ENCODE peak calls at places on chromosomes 12 and 14, in six cellular contexts. N is HEK293T, G is A549, K is IMR-90, Q is HepG2, J is GM12878. M is an unnamed sample.

GRCh38 chr14:59688224-59689170 is 111.9 kb upstream of the CCDC175 start:
- DNase-seq in N (peak; percentile 61), G (peak; percentile 52), K (peak; percentile 53), Q (peak; percentile 20), J (no peak), M (peak; percentile 11)

GRCh38 chr14:65230287-65230728 is 128.0 kb upstream of the MAX start:
- DNase-seq in N (no peak), G (peak; percentile 37), K (no peak), Q (peak; percentile 96), J (no peak), M (peak; percentile 18)

GRCh38 chr12:122174155-122174845 is at the start of gene IL31:
- DNase-seq in N (no peak), G (no peak), K (no peak), Q (no peak), J (no peak), M (no peak)

GRCh38 chr12:46371718-46372130 is 849 bp downstream of the SLC38A2 start:
- DNase-seq in N (peak; percentile 42), G (peak; percentile 82), K (peak; percentile 44), Q (no peak), J (no peak), M (peak; percentile 62)

GRCh38 chr12:96197503-96198272 is 3.5 kb downstream of the ELK3 start:
- DNase-seq in N (no peak), G (peak; percentile 86), K (peak; percentile 97), Q (no peak), J (no peak), M (no peak)

GRCh38 chr12:122874081-122874480 is 21.8 kb downstream of the VPS37B start:
- DNase-seq in N (no peak), G (no peak), K (no peak), Q (no peak), J (no peak), M (no peak)

GRCh38 chr14:54251356-54251755 is 145.5 kb upstream of the CDKN3 start:
- DNase-seq in N (no peak), G (no peak), K (no peak), Q (no peak), J (no peak), M (no peak)

GRCh38 chr14:64423987-64424386 is 35.8 kb downstream of the MTHFD1 start:
- DNase-seq in N (no peak), G (no peak), K (peak; percentile 61), Q (no peak), J (no peak), M (no peak)

GRCh38 chr12:29552324-29552927 is 54.9 kb upstream of the OVCH1 start:
- DNase-seq in N (peak; percentile 69), G (peak; percentile 43), K (peak; percentile 61), Q (peak; percentile 25), J (no peak), M (peak; percentile 62)

GRCh38 chr14:103416916-103417315 is 31.7 kb downstream of the MARK3 start:
- DNase-seq in N (no peak), G (no peak), K (no peak), Q (no peak), J (no peak), M (no peak)

GRCh38 chr14:102928412-102929348 is 6.2 kb downstream of the AMN start:
- DNase-seq in N (no peak), G (no peak), K (peak; percentile 5), Q (no peak), J (no peak), M (no peak)

GRCh38 chr12:123034865-123035264 is 54.4 kb downstream of the ARL6IP4 start:
- DNase-seq in N (peak; percentile 47), G (peak; percentile 48), K (peak; percentile 82), Q (no peak), J (no peak), M (no peak)

GRCh38 chr12:10543499-10543898 is 37.8 kb downstream of the EIF2S3B start:
- DNase-seq in N (no peak), G (no peak), K (no peak), Q (no peak), J (peak; percentile 49), M (no peak)

GRCh38 chr12:117980621-117981020 is 11.8 kb upstream of the KSR2 start:
- DNase-seq in N (no peak), G (no peak), K (no peak), Q (no peak), J (no peak), M (no peak)

GRCh38 chr12:92505373-92506340 is 197.1 kb upstream of the PLEKHG7 start:
- DNase-seq in N (no peak), G (no peak), K (peak; percentile 50), Q (no peak), J (peak; percentile 86), M (peak; percentile 11)

GRCh38 chr12:77686760-77687159 is 143.9 kb upstream of the NAV3 start:
- DNase-seq in N (no peak), G (no peak), K (peak; percentile 34), Q (no peak), J (no peak), M (no peak)

GRCh38 chr12:52369809-52370208 is 2.5 kb upstream of the KRT85 start:
- DNase-seq in N (no peak), G (no peak), K (no peak), Q (no peak), J (no peak), M (no peak)

GRCh38 chr12:32586390-32586789 is 92.7 kb upstream of the DNM1L start:
- DNase-seq in N (no peak), G (no peak), K (peak; percentile 54), Q (no peak), J (no peak), M (no peak)

GRCh38 chr14:100524233-100524932 is 62.8 kb downstream of the BEGAIN start:
- DNase-seq in N (no peak), G (no peak), K (no peak), Q (no peak), J (no peak), M (no peak)

GRCh38 chr14:100524933-100525243 is 62.3 kb downstream of the BEGAIN start:
- DNase-seq in N (no peak), G (peak; percentile 46), K (peak; percentile 15), Q (no peak), J (no peak), M (peak; percentile 72)

GRCh38 chr14:100523131-100523530 is 64.1 kb downstream of the BEGAIN start:
- DNase-seq in N (no peak), G (no peak), K (no peak), Q (no peak), J (no peak), M (no peak)

GRCh38 chr14:100523536-100524025 is 63.6 kb downstream of the BEGAIN start:
- DNase-seq in N (no peak), G (no peak), K (no peak), Q (no peak), J (no peak), M (no peak)

DNA sequence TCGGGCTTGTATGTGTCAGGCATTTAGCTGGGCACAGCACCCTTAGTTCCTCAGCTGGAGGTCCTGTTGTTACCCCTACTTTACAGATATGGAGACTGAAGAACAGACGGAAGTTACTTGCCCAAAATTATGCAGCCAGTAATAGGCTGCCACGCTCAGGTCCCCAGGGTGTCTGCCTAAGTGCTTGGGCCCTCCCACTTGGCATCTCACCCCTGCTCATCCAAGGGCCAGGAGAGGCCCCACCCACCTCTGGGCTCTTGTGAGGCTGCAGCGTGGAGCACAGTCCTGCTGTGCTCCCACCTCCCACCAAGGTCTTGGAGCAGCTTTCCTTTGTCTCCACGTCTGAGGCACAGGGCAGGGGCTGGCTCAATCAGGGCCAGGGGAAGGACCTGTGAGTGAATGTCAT is 64.6 kb downstream of the BEGAIN start:
- DNase-seq in N (no peak), G (no peak), K (no peak), Q (no peak), J (no peak), M (no peak)
- TF ChIP-seq BHLHE40 in N (no peak), G (no peak), K (no peak), Q (no peak), J (no peak), M (no peak)

GRCh38 chr12:124972211-124972610 is 16.7 kb downstream of the DHX37 start:
- DNase-seq in N (no peak), G (no peak), K (no peak), Q (no peak), J (no peak), M (no peak)
- TF ChIP-seq BHLHE40 in N (no peak), G (no peak), K (no peak), Q (no peak), J (no peak), M (no peak)

GRCh38 chr14:74364271-74364880 is 16.1 kb downstream of the VRTN start:
- DNase-seq in N (no peak), G (no peak), K (no peak), Q (no peak), J (no peak), M (no peak)
- TF ChIP-seq BHLHE40 in N (no peak), G (no peak), K (no peak), Q (no peak), J (no peak), M (no peak)

GRCh38 chr14:95895720-95896119 is 19.1 kb downstream of the TUNAR start:
- DNase-seq in N (peak; percentile 57), G (peak; percentile 48), K (no peak), Q (peak; percentile 18), J (no peak), M (peak; percentile 36)
- TF ChIP-seq BHLHE40 in N (no peak), G (no peak), K (no peak), Q (no peak), J (no peak), M (no peak)

DNA sequence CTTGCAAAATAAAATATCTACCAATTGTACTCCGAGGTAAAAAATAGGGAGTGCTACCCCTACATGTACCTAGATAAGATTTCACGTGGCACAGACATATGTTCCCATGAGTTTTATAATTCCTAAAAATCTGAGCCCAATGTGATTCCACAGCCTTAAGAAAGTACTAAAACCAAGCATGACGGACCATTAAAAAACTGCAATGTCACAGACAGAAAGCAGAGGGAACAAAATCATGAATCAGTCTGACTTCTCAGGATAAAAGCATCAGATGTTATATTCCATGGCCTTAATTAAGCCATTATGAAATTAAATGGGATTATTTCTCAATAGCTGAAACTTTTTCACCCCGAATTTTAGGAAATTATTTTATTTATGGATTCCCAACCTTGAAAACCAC is 4.7 kb downstream of the ITPR2 start:
- DNase-seq in N (no peak), G (no peak), K (no peak), Q (no peak), J (no peak), M (no peak)
- TF ChIP-seq BHLHE40 in N (no peak), G (no peak), K (no peak), Q (no peak), J (no peak), M (no peak)

M was measured in K562.